ENCODE peak calls at places on chromosomes 3 and 15, in eight cellular contexts. T is NCI-H1694, Q is thoracic aorta, I is cortex of kidney, A is neural progenitor cell, B is NCI-H2081 treated with DMSO at 0.1 percent for 48 hours, G is stomach, P is NAMALWA. O is an unnamed sample.

GRCh38 chr3:77536038-77536775 is 496.3 kb downstream of the ROBO2 start:
- DNase-seq in T (no peak), Q (no peak), I (no peak), A (peak), B (no peak), G (no peak), P (no peak), O (no peak)

GRCh38 chr3:14925729-14926591 is 21.4 kb upstream of the NR2C2 start:
- DNase-seq in T (peak), Q (no peak), I (no peak), A (peak), B (no peak), G (no peak), P (peak), O (peak)

GRCh38 chr3:193637831-193638230 is 44.8 kb downstream of the OPA1 start:
- DNase-seq in T (no peak), Q (no peak), I (no peak), A (no peak), B (no peak), G (no peak), P (no peak), O (no peak)

GRCh38 chr3:163328680-163329079 is 1749.6 kb downstream of the SI start:
- DNase-seq in T (no peak), Q (no peak), I (no peak), A (peak), B (no peak), G (no peak), P (peak), O (no peak)

GRCh38 chr15:95295905-95296618 is 1034.4 kb upstream of the NR2F2 start:
- DNase-seq in T (no peak), Q (no peak), I (no peak), A (no peak), B (no peak), G (no peak), P (no peak), O (no peak)

GRCh38 chr3:170162052-170162451 is 19.5 kb downstream of the PHC3 start:
- DNase-seq in T (no peak), Q (no peak), I (no peak), A (no peak), B (no peak), G (no peak), P (no peak), O (no peak)

GRCh38 chr15:74396445-74397238 is 29.2 kb upstream of the CYP11A1 start:
- DNase-seq in T (no peak), Q (no peak), I (no peak), A (no peak), B (no peak), G (peak), P (peak), O (peak)

GRCh38 chr15:94404733-94405283 is 173.4 kb downstream of the MCTP2 start:
- DNase-seq in T (no peak), Q (no peak), I (no peak), A (no peak), B (no peak), G (no peak), P (no peak), O (no peak)

GRCh38 chr3:45957606-45958005 is 14.3 kb downstream of the CXCR6 start:
- DNase-seq in T (no peak), Q (no peak), I (no peak), A (peak), B (no peak), G (no peak), P (no peak), O (no peak)

GRCh38 chr3:156814295-156814694 is 11.9 kb upstream of the LEKR1 start:
- DNase-seq in T (no peak), Q (no peak), I (no peak), A (no peak), B (no peak), G (no peak), P (no peak), O (no peak)

GRCh38 chr3:23129062-23129461 is 74.1 kb upstream of the UBE2E2 start:
- DNase-seq in T (no peak), Q (no peak), I (no peak), A (no peak), B (no peak), G (no peak), P (no peak), O (no peak)

GRCh38 chr15:40363611-40364010 is 5.6 kb downstream of the DISP2 start:
- DNase-seq in T (no peak), Q (no peak), I (no peak), A (no peak), B (no peak), G (no peak), P (no peak), O (no peak)

O was measured in brain microvascular endothelial cell.